ENCODE peak calls at places on chromosomes 6 and 20, in four cellular contexts. One of them, this sample, is unnamed.

GRCh38 chr20:14062786-14063185 is 67.5 kb downstream of the MACROD2 start:
- DNase-seq in HepG2: no peak
- DNase-seq in GM12891: no peak
- DNase-seq in H1: no peak
- DNase-seq in this sample: no peak

GRCh38 chr6:154791561-154792317 is 58.5 kb downstream of the SCAF8 start:
- DNase-seq in HepG2: no peak
- DNase-seq in GM12891: no peak
- DNase-seq in H1: no peak
- DNase-seq in this sample: no peak

GRCh38 chr20:49801882-49802281 is 10.7 kb upstream of the SLC9A8 start:
- DNase-seq in H1: no peak
- DNase-seq in GM12891: no peak
- DNase-seq in HepG2: no peak
- DNase-seq in this sample: no peak

GRCh38 chr6:133704371-133704770 is 184.5 kb upstream of the TCF21 start:
- DNase-seq in HepG2: no peak
- DNase-seq in GM12891: no peak
- DNase-seq in H1: no peak
- DNase-seq in this sample: no peak

GRCh38 chr6:31597006-31597405 is 4.2 kb upstream of the NCR3 start:
- DNase-seq in H1: no peak
- DNase-seq in GM12891: no peak
- DNase-seq in HepG2: peak; percentile 61
- DNase-seq in this sample: no peak

GRCh38 chr6:25675172-25675571 is 23.2 kb downstream of the SCGN start:
- DNase-seq in HepG2: no peak
- DNase-seq in H1: no peak
- DNase-seq in GM12891: no peak
- DNase-seq in this sample: no peak

GRCh38 chr20:63974402-63975200 is 4.8 kb downstream of the SAMD10 start:
- DNase-seq in GM12891: no peak
- DNase-seq in HepG2: no peak
- DNase-seq in H1: no peak
- DNase-seq in this sample: peak; percentile 23

GRCh38 chr6:27830212-27830664 is 82.0 kb downstream of the OR2B2 start:
- DNase-seq in GM12891: no peak
- DNase-seq in HepG2: no peak
- DNase-seq in H1: no peak
- DNase-seq in this sample: no peak

GRCh38 chr6:47787620-47788497 is 6.0 kb downstream of the OPN5 start:
- DNase-seq in GM12891: peak; percentile 27
- DNase-seq in H1: peak; percentile 74
- DNase-seq in HepG2: peak; percentile 59
- DNase-seq in this sample: peak; percentile 9

GRCh38 chr20:61052195-61052594 is 199.9 kb upstream of the CDH4 start:
- DNase-seq in H1: no peak
- DNase-seq in GM12891: no peak
- DNase-seq in HepG2: no peak
- DNase-seq in this sample: no peak

GRCh38 chr6:5529733-5530132 is 268.4 kb downstream of the FARS2 start:
- DNase-seq in H1: no peak
- DNase-seq in HepG2: no peak
- DNase-seq in GM12891: no peak
- DNase-seq in this sample: no peak

GRCh38 chr6:9481292-9482029 is 933.4 kb downstream of the TFAP2A start:
- DNase-seq in H1: no peak
- DNase-seq in GM12891: no peak
- DNase-seq in HepG2: no peak
- DNase-seq in this sample: no peak

GRCh38 chr6:84643778-84644177 is 120.6 kb downstream of the TBX18 start:
- DNase-seq in GM12891: no peak
- DNase-seq in HepG2: no peak
- DNase-seq in H1: no peak
- DNase-seq in this sample: no peak

GRCh38 chr6:127554435-127555006 is 22.5 kb upstream of the C6orf58 start:
- DNase-seq in H1: no peak
- DNase-seq in GM12891: no peak
- DNase-seq in HepG2: peak; percentile 46
- DNase-seq in this sample: no peak

GRCh38 chr20:62704341-62704948 is 4.2 kb upstream of the NTSR1 start:
- DNase-seq in HepG2: peak; percentile 67
- DNase-seq in GM12891: no peak
- DNase-seq in H1: no peak
- DNase-seq in this sample: no peak

GRCh38 chr6:9172096-9172495 is 736.8 kb upstream of the SLC35B3 start:
- DNase-seq in HepG2: no peak
- DNase-seq in GM12891: no peak
- DNase-seq in H1: no peak
- DNase-seq in this sample: no peak

GRCh38 chr6:12119085-12119588 is 107.0 kb downstream of the HIVEP1 start:
- DNase-seq in H1: no peak
- DNase-seq in HepG2: no peak
- DNase-seq in GM12891: no peak
- DNase-seq in this sample: no peak

GRCh38 chr6:110255356-110255755 is 75.1 kb downstream of the CDC40 start:
- DNase-seq in H1: peak; percentile 77
- DNase-seq in HepG2: no peak
- DNase-seq in GM12891: peak; percentile 10
- DNase-seq in this sample: no peak

GRCh38 chr6:130613176-130613575 is 214.0 kb upstream of the SMLR1 start:
- DNase-seq in H1: no peak
- DNase-seq in GM12891: no peak
- DNase-seq in HepG2: no peak
- DNase-seq in this sample: no peak
- TF ChIP-seq POLR2A in H1: no peak
- TF ChIP-seq POLR2A in GM12891: no peak
- TF ChIP-seq POLR2A in HepG2: no peak
- TF ChIP-seq POLR2A in this sample: no peak

GRCh38 chr6:149651056-149651455 is 2.5 kb upstream of the KATNA1 start:
- DNase-seq in HepG2: no peak
- DNase-seq in GM12891: no peak
- DNase-seq in H1: peak; percentile 8
- DNase-seq in this sample: no peak

GRCh38 chr6:149642829-149643580 is 5.5 kb downstream of the KATNA1 start:
- DNase-seq in HepG2: no peak
- DNase-seq in GM12891: no peak
- DNase-seq in H1: no peak
- DNase-seq in this sample: no peak

GRCh38 chr6:149648148-149649145 is at the start of gene KATNA1:
- DNase-seq in GM12891: peak; percentile 91
- DNase-seq in H1: peak; percentile 95
- DNase-seq in HepG2: peak; percentile 96
- DNase-seq in this sample: peak; percentile 92

GRCh38 chr6:149646599-149646998 is 1.9 kb downstream of the KATNA1 start:
- DNase-seq in GM12891: no peak
- DNase-seq in HepG2: no peak
- DNase-seq in H1: no peak
- DNase-seq in this sample: no peak
- TF ChIP-seq TAF1 in GM12891: no peak
- TF ChIP-seq TAF1 in HepG2: no peak
- TF ChIP-seq TAF1 in H1: no peak
- TF ChIP-seq TAF1 in this sample: no peak

GRCh38 chr6:4460595-4461475 is 315.4 kb upstream of the CDYL start:
- DNase-seq in H1: no peak
- DNase-seq in HepG2: no peak
- DNase-seq in GM12891: no peak
- DNase-seq in this sample: no peak
- TF ChIP-seq POLR2AphosphoS5 in H1: no peak
- TF ChIP-seq POLR2AphosphoS5 in HepG2: no peak
- TF ChIP-seq POLR2AphosphoS5 in GM12891: no peak
- TF ChIP-seq POLR2AphosphoS5 in this sample: no peak

DNA sequence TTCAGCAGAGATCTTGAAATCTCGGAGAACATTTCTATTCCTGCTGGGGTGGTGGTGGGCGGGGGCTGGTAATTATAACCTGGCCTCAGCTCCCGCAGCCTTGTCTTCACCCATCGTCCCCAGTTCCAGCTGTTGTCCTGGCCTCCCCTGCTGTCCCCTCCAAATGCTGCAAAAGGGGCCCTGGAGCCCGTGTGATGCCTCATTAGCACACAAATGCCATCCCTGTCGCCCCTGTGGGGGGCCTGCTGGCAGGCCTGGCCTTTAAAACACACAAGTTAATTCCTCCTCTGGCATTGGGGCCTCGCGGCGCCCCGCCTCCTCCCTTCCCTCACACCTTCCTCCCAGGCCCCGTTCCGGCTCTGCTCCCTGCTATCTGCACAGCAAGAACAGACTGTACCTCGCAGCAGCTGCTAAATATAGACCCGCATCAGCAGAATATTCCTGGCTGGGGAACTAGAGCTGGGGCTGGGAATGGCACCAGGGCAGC is 85.7 kb downstream of the CDH22 start:
- DNase-seq in H1: peak; percentile 76
- DNase-seq in GM12891: no peak
- DNase-seq in HepG2: no peak
- DNase-seq in this sample: no peak
- TF ChIP-seq POLR2A in H1: no peak
- TF ChIP-seq POLR2A in GM12891: no peak
- TF ChIP-seq POLR2A in HepG2: no peak
- TF ChIP-seq POLR2A in this sample: no peak

GRCh38 chr6:167020211-167020610 is 21.0 kb downstream of the CEP43 start:
- DNase-seq in H1: no peak
- DNase-seq in GM12891: no peak
- DNase-seq in HepG2: no peak
- DNase-seq in this sample: no peak
- TF ChIP-seq TAF1 in H1: no peak
- TF ChIP-seq TAF1 in GM12891: no peak
- TF ChIP-seq TAF1 in HepG2: no peak
- TF ChIP-seq TAF1 in this sample: no peak

DNA sequence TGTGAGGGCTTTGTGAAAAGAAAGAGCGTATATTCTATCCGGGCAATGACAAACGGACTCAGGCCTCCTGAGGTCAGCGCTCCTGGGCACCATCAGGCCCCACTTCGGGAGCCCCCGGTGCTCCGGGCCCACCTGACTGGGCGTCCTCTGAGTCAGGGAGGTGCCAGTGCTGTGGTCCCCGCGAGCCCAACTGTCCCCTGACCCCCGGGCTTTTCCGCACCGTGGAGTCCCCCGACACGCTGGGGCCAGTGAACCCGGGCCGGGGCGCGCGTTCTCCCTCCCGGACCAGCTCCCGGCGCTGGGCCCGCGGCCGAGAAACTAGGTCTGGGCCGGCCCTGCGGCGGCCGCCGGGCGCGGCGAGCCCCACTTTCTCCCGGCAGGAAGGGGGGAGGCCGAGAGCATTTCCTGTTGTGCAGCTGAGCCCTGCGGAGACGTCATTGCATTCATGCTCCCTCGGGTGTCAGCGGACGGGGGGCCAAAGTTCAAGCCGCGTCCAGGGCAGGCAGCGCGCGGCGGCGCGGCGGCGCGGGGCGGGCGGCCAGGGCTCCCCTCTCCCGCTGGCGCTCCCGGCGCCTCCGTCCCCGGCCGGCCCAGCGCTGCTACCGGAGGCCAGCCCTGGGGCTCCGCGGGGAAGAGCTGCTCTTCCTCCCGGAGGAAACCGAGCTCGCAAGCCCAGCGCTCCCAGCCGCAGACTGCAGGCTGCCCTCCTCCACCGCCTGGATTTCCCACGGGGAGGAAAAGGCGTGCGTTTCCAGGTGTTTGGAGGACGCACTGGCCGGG is 18.3 kb downstream of the HIVEP2 start:
- DNase-seq in HepG2: peak; percentile 93
- DNase-seq in GM12891: peak; percentile 64
- DNase-seq in H1: peak; percentile 76
- DNase-seq in this sample: peak; percentile 70
- TF ChIP-seq POLR2AphosphoS5 in HepG2: peak; percentile 84
- TF ChIP-seq POLR2AphosphoS5 in GM12891: peak; percentile 68
- TF ChIP-seq POLR2AphosphoS5 in H1: peak; percentile 7
- TF ChIP-seq POLR2AphosphoS5 in this sample: peak; percentile 75